ENCODE peak calls at places on chromosomes 3 and 15, in nine cellular contexts. M is HCT116, V is fibroblast of lung, N is HFF-Myc, H is mammary epithelial cell, Q is stomach, R is GM12865, F is lower leg skin, B is fibroblast of villous mesenchyme. W is an unnamed sample.

GRCh38 chr3:188152660-188153497 is 1.1 kb upstream of the LPP start:
- DNase-seq in H (peak; percentile 43), M (no peak), Q (peak; percentile 49), N (no peak), F (peak; percentile 72), R (peak; percentile 8), V (peak; percentile 71), B (peak; percentile 67), W (no peak)

GRCh38 chr15:60620707-60621106 is 141.8 kb upstream of the ICE2 start:
- DNase-seq in V (peak; percentile 24), Q (no peak), F (peak; percentile 63), B (no peak), M (no peak), H (no peak), R (no peak), N (no peak), W (no peak)

GRCh38 chr3:99484871-99485270 is 153.5 kb upstream of the COL8A1 start:
- DNase-seq in H (no peak), B (peak; percentile 36), V (peak; percentile 79), N (no peak), Q (no peak), F (no peak), M (no peak), R (no peak), W (no peak)

GRCh38 chr3:130404401-130404800 is 58.9 kb downstream of the COL6A5 start:
- DNase-seq in M (no peak), N (no peak), R (no peak), H (no peak), Q (no peak), F (no peak), V (no peak), B (no peak), W (no peak)

GRCh38 chr3:125634346-125634964 is 39.2 kb upstream of the OSBPL11 start:
- DNase-seq in F (no peak), V (no peak), N (no peak), R (no peak), Q (no peak), B (no peak), M (no peak), H (no peak), W (no peak)

GRCh38 chr15:57545995-57546394 is 45.7 kb upstream of the MYZAP start:
- DNase-seq in N (no peak), Q (no peak), F (no peak), B (no peak), H (no peak), M (no peak), R (no peak), V (no peak), W (no peak)

GRCh38 chr15:85527907-85528306 is 147.5 kb downstream of the AKAP13 start:
- DNase-seq in Q (no peak), V (peak; percentile 85), B (peak; percentile 79), F (peak; percentile 36), N (peak; percentile 70), H (peak; percentile 76), R (no peak), M (no peak), W (peak; percentile 36)

GRCh38 chr3:172285844-172286243 is 162.4 kb downstream of the GHSR start:
- DNase-seq in N (no peak), Q (no peak), R (no peak), M (no peak), F (no peak), H (peak; percentile 63), B (peak; percentile 33), V (peak; percentile 93), W (peak; percentile 22)

GRCh38 chr3:101998256-101998926 is 149.1 kb downstream of the NFKBIZ start:
- DNase-seq in M (no peak), B (peak; percentile 87), Q (no peak), R (no peak), N (no peak), F (no peak), H (no peak), V (peak; percentile 19), W (no peak)

GRCh38 chr3:61569856-61570255 is 8.5 kb downstream of the PTPRG start:
- DNase-seq in R (no peak), M (no peak), F (no peak), N (no peak), V (no peak), H (no peak), B (no peak), Q (no peak), W (no peak)

GRCh38 chr15:39642011-39642640 is 61.2 kb downstream of the THBS1 start:
- DNase-seq in B (no peak), H (peak; percentile 80), M (no peak), N (no peak), F (no peak), V (peak; percentile 93), R (no peak), Q (no peak), W (no peak)

GRCh38 chr3:62125376-62125775 is 248.0 kb downstream of the FEZF2 start:
- DNase-seq in N (no peak), B (no peak), Q (no peak), V (no peak), F (no peak), H (no peak), R (no peak), M (no peak), W (no peak)

GRCh38 chr15:99550077-99550476 is 15.7 kb upstream of the MEF2A start:
- DNase-seq in Q (no peak), R (no peak), M (no peak), B (no peak), F (no peak), N (no peak), H (no peak), V (no peak), W (no peak)

GRCh38 chr15:89822030-89822429 is 7.4 kb upstream of the ANPEP start:
- DNase-seq in H (peak; percentile 64), V (no peak), R (peak; percentile 18), Q (no peak), B (no peak), F (no peak), N (no peak), M (no peak), W (no peak)
- H3K4me3 ChIP-seq in H (no peak overlapping the region), V (no peak overlapping the region), R (no peak overlapping the region), Q (no peak overlapping the region), B (no peak overlapping the region), F (no peak overlapping the region), N (no peak overlapping the region), M (no peak overlapping the region), W (no peak overlapping the region)

GRCh38 chr3:88307666-88308065 is 157.9 kb downstream of the C3orf38 start:
- DNase-seq in V (no peak), H (no peak), N (no peak), F (no peak), Q (no peak), M (no peak), B (no peak), R (no peak), W (no peak)

GRCh38 chr3:88311826-88312225 is 162.1 kb downstream of the C3orf38 start:
- DNase-seq in H (no peak), Q (no peak), R (peak; percentile 20), N (no peak), M (no peak), V (no peak), B (no peak), F (no peak), W (no peak)
- TF ChIP-seq CTCF in H (no peak), Q (no peak), R (no peak), N (no peak), M (no peak), V (no peak), B (no peak), F (no peak), W (no peak)

GRCh38 chr15:67137319-67137718 is 71.9 kb downstream of the SMAD3 start:
- DNase-seq in R (peak; percentile 51), H (no peak), B (no peak), F (no peak), M (no peak), N (no peak), Q (no peak), V (no peak), W (no peak)

GRCh38 chr15:67136802-67137201 is 71.4 kb downstream of the SMAD3 start:
- DNase-seq in F (no peak), M (no peak), R (no peak), N (no peak), Q (no peak), H (no peak), V (no peak), B (no peak), W (no peak)

GRCh38 chr15:67137951-67138935 is 72.8 kb downstream of the SMAD3 start:
- DNase-seq in N (no peak), B (peak; percentile 58), H (no peak), Q (no peak), R (no peak), V (no peak), F (no peak), M (no peak), W (no peak)

GRCh38 chr15:67140078-67140833 is 74.9 kb downstream of the SMAD3 start:
- DNase-seq in R (peak; percentile 88), N (no peak), B (no peak), V (no peak), F (no peak), H (no peak), M (no peak), Q (no peak), W (no peak)

GRCh38 chr15:67138946-67139855 is 73.8 kb downstream of the SMAD3 start:
- DNase-seq in R (no peak), F (no peak), H (no peak), M (no peak), N (no peak), B (peak; percentile 95), Q (no peak), V (no peak), W (no peak)
- H3K4me3 ChIP-seq in R (no peak overlapping the region), F (no peak overlapping the region), H (no peak overlapping the region), M (no peak overlapping the region), N (no peak overlapping the region), B (peak overlapping the region; percentile 44), Q (no peak overlapping the region), V (peak overlapping the region; percentile 14), W (no peak overlapping the region)

GRCh38 chr15:48470096-48470495 is 138.9 kb downstream of the DUT start:
- DNase-seq in V (no peak), M (no peak), R (no peak), H (no peak), B (peak; percentile 22), Q (no peak), F (no peak), N (no peak), W (no peak)

GRCh38 chr15:48467801-48468200 is 136.6 kb downstream of the DUT start:
- DNase-seq in V (no peak), H (no peak), R (no peak), B (no peak), N (no peak), Q (no peak), F (no peak), M (no peak), W (no peak)

GRCh38 chr15:48469681-48470080 is 138.5 kb downstream of the DUT start:
- DNase-seq in Q (no peak), R (no peak), B (no peak), H (no peak), F (no peak), V (peak; percentile 63), M (no peak), N (no peak), W (no peak)

GRCh38 chr15:48471073-48471472 is 139.8 kb downstream of the DUT start:
- DNase-seq in B (no peak), F (no peak), N (no peak), Q (no peak), H (no peak), R (no peak), V (no peak), M (no peak), W (no peak)

DNA sequence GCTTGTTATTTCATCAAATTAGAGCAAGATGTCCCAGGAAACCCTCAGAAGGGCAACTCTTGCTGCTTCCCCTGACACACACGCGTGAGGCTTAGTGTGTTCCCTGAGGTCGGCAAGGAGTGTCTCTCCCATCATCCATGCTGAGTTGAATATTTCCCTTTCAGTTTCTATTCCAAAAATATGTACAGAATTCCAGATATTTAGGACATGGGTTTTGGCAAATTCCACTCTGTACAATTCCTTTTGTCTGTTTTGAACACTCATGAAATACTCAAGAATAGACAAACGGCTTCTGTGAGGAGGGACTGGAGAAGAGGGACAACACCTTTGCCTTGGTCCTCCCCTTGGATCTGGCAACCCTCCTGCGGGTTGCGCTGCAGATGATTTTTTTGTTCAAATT is 138.0 kb downstream of the DUT start:
- DNase-seq in Q (no peak), M (no peak), H (no peak), F (no peak), N (no peak), B (no peak), V (peak; percentile 50), R (no peak), W (no peak)
- TF ChIP-seq CTCF in Q (no peak), M (no peak), H (no peak), F (no peak), N (no peak), B (no peak), V (no peak), R (no peak), W (no peak)